ENCODE peak calls at places on chromosomes 11 and 22, in seven cellular contexts. L, E, G, J, F, O and K are unnamed samples.

GRCh38 chr11:111438846-111439520 is 59.9 kb upstream of the POU2AF1 start:
- DNase-seq in E (no peak), O (no peak), G (no peak), F (no peak), J (no peak), L (no peak), K (no peak)

GRCh38 chr22:31893460-31893859 is 50.9 kb upstream of the YWHAH start:
- DNase-seq in J (no peak), G (no peak), E (no peak), L (no peak), F (no peak), O (no peak), K (no peak)

GRCh38 chr11:60971520-60971919 is at the start of gene CD6:
- DNase-seq in F (no peak), L (no peak), E (no peak), J (no peak), G (no peak), O (no peak), K (no peak)

GRCh38 chr11:19905280-19905853 is 192.7 kb downstream of the NAV2 start:
- DNase-seq in J (no peak), E (no peak), O (no peak), L (no peak), F (peak), G (no peak), K (no peak)

GRCh38 chr11:22922672-22923071 is 62.4 kb upstream of the CCDC179 start:
- DNase-seq in F (no peak), G (no peak), O (no peak), J (no peak), L (no peak), E (no peak), K (no peak)

GRCh38 chr22:38850941-38851849 is 7.4 kb upstream of the NPTXR start:
- DNase-seq in J (no peak), E (no peak), L (peak), O (no peak), F (no peak), G (no peak), K (no peak)

GRCh38 chr11:46632502-46632901 is 15.1 kb downstream of the ATG13 start:
- DNase-seq in O (no peak), L (no peak), E (no peak), F (no peak), G (no peak), J (no peak), K (no peak)

GRCh38 chr11:13053255-13053917 is 44.3 kb downstream of the RASSF10 start:
- DNase-seq in O (no peak), E (no peak), G (no peak), J (no peak), F (no peak), L (no peak), K (no peak)

GRCh38 chr11:33172345-33172744 is 11.1 kb upstream of the CSTF3 start:
- DNase-seq in F (no peak), J (no peak), L (no peak), O (no peak), E (no peak), G (no peak), K (no peak)

GRCh38 chr11:27795955-27796861 is 96.0 kb upstream of the BDNF start:
- DNase-seq in O (peak), G (no peak), F (no peak), J (no peak), L (no peak), E (no peak), K (no peak)

GRCh38 chr11:844693-845644 is 2.3 kb downstream of the TSPAN4 start:
- DNase-seq in F (no peak), J (no peak), E (peak), L (peak), G (peak), O (peak), K (peak)

GRCh38 chr11:118241191-118242098 is 10.7 kb downstream of the MPZL3 start:
- DNase-seq in G (no peak), J (peak), F (no peak), L (no peak), O (peak), E (peak), K (no peak)

GRCh38 chr11:69353696-69354544 is 60.0 kb downstream of the MYEOV start:
- DNase-seq in G (no peak), F (no peak), E (no peak), L (no peak), O (no peak), J (no peak), K (no peak)

GRCh38 chr11:62680825-62681240 is 2.0 kb upstream of the UBXN1 start:
- DNase-seq in F (peak), L (peak), J (peak), G (no peak), E (no peak), O (peak), K (no peak)